ENCODE peak calls at places on chromosomes 11 and 22, in four cellular contexts. K is HCT116, X is A549, W is K562. C is an unnamed sample.

GRCh38 chr11:115153135-115153534 is 351.1 kb downstream of the CADM1 start:
- DNase-seq in K (no peak), X (no peak), W (no peak), C (no peak)

GRCh38 chr22:29266564-29267461 is 968 bp downstream of the RHBDD3 start:
- DNase-seq in K (no peak), X (no peak), W (peak), C (no peak)

GRCh38 chr11:23078289-23078971 is 218.2 kb upstream of the CCDC179 start:
- DNase-seq in K (no peak), X (no peak), W (no peak), C (no peak)

GRCh38 chr11:13663631-13664071 is 4.8 kb upstream of the FAR1 start:
- DNase-seq in K (no peak), X (no peak), W (no peak), C (no peak)

GRCh38 chr22:21766933-21767462 is 31.4 kb upstream of the YPEL1 start:
- DNase-seq in K (no peak), X (no peak), W (peak), C (no peak)

GRCh38 chr11:128463386-128463829 is 124.0 kb downstream of the ETS1 start:
- DNase-seq in K (no peak), X (no peak), W (no peak), C (no peak)

GRCh38 chr11:12765428-12765827 is 91.2 kb downstream of the TEAD1 start:
- DNase-seq in K (no peak), X (no peak), W (no peak), C (peak)

GRCh38 chr11:133072366-133072765 is 459.9 kb downstream of the OPCML start:
- DNase-seq in K (no peak), X (no peak), W (no peak), C (no peak)

GRCh38 chr22:28232231-28232630 is 313.2 kb upstream of the PITPNB start:
- DNase-seq in K (no peak), X (no peak), W (no peak), C (no peak)

GRCh38 chr11:45607995-45608394 is 57.4 kb downstream of the CHST1 start:
- DNase-seq in K (no peak), X (no peak), W (no peak), C (no peak)

GRCh38 chr11:125084761-125085231 is 21.7 kb downstream of the SLC37A2 start:
- DNase-seq in K (no peak), X (no peak), W (no peak), C (no peak)

GRCh38 chr11:92861641-92862040 is 107.8 kb upstream of the MTNR1B start:
- DNase-seq in K (no peak), X (no peak), W (no peak), C (peak)

GRCh38 chr11:108117746-108118371 is 3.5 kb upstream of the ACAT1 start:
- DNase-seq in K (peak), X (peak), W (peak), C (peak)

GRCh38 chr11:22656128-22656527 is 10.3 kb upstream of the GAS2 start:
- DNase-seq in K (no peak), X (no peak), W (no peak), C (no peak)

GRCh38 chr11:17642370-17642769 is 77.0 kb upstream of the MYOD1 start:
- DNase-seq in K (no peak), X (no peak), W (no peak), C (peak)

GRCh38 chr11:65043881-65044501 is 3.0 kb downstream of the SAC3D1 start:
- DNase-seq in K (no peak), X (no peak), W (peak), C (no peak)

GRCh38 chr11:60939828-60940227 is 12.1 kb downstream of the SLC15A3 start:
- DNase-seq in K (no peak), X (no peak), W (no peak), C (no peak)

GRCh38 chr11:5596611-5597201 is at the start of gene TRIM6:
- DNase-seq in K (no peak), X (peak), W (peak), C (no peak)

GRCh38 chr11:1485504-1485885 is 1.1 kb downstream of the MOB2 start:
- DNase-seq in K (no peak), X (no peak), W (no peak), C (no peak)

GRCh38 chr11:11579012-11579755 is 42.6 kb downstream of the GALNT18 start:
- DNase-seq in K (no peak), X (no peak), W (no peak), C (no peak)

GRCh38 chr11:66905631-66906030 is 48.8 kb downstream of the LRFN4 start:
- DNase-seq in K (no peak), X (no peak), W (no peak), C (no peak)

GRCh38 chr11:10348650-10349280 is 43.9 kb downstream of the ADM start:
- DNase-seq in K (no peak), X (no peak), W (no peak), C (no peak)

GRCh38 chr11:72989727-72990126 is 152.4 kb downstream of the FCHSD2 start:
- DNase-seq in K (no peak), X (no peak), W (no peak), C (no peak)

GRCh38 chr11:43582024-43582836 is 98.3 kb upstream of the HSD17B12 start:
- DNase-seq in K (no peak), X (no peak), W (no peak), C (no peak)

GRCh38 chr22:20418211-20418788 is 19.3 kb downstream of the SCARF2 start:
- DNase-seq in K (peak), X (peak), W (peak), C (peak)

GRCh38 chr11:82225502-82225901 is 508.2 kb downstream of the FAM181B start:
- DNase-seq in K (no peak), X (no peak), W (no peak), C (no peak)

GRCh38 chr11:68551223-68551622 is 90.7 kb downstream of the PPP6R3 start:
- DNase-seq in K (no peak), X (no peak), W (no peak), C (no peak)

GRCh38 chr11:85811624-85812023 is 683 bp upstream of the SYTL2 start:
- DNase-seq in K (no peak), X (no peak), W (no peak), C (no peak)

GRCh38 chr11:85809881-85810280 is 1.1 kb downstream of the SYTL2 start:
- DNase-seq in K (no peak), X (no peak), W (peak), C (no peak)

GRCh38 chr11:85810521-85810870 is 445 bp downstream of the SYTL2 start:
- DNase-seq in K (no peak), X (no peak), W (no peak), C (no peak)

GRCh38 chr11:85809191-85809590 is 1.8 kb downstream of the SYTL2 start:
- DNase-seq in K (no peak), X (no peak), W (peak), C (peak)

GRCh38 chr11:85810871-85811611 is at the start of gene SYTL2:
- DNase-seq in K (no peak), X (peak), W (peak), C (peak)
- H3K4me3 ChIP-seq in K (peak), X (peak), W (peak), C (peak)

DNA sequence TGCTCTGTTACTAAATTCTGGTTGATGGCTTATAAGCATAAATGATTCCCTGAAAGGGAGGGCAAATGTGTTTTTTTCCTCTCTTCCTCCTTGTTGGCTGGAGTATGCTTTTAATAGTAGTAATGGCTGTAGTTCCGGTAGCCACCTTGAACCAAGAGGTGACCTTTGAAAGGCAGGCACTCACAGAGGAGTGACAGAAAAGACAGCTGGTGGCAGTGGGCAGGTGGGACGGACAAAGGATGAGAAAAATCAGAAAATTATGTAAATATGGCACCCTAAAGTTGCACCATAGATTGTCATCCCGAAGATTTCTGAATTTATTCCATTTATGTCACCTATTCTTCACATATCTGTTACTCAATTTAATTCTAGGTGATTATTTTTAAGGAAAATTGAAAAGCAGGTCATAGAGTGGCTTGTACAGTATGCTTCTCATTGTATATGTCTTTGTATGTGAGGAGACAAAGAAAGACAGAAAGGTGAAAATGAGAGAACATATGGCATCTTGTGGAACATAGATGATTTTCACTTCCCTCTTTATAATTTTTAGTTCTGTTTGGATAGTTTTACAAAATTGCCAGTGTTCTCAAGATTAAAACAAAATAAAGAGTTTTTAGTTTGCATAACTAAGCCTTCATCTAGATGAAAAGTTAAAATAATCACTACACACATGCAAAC is 17.0 kb downstream of the CASP12 start:
- DNase-seq in K (no peak), X (no peak), W (no peak), C (no peak)
- H3K27ac ChIP-seq in K (no peak), X (no peak), W (no peak), C (no peak)

GRCh38 chr11:75141166-75141565 is 9.7 kb upstream of the SLCO2B1 start:
- DNase-seq in K (no peak), X (no peak), W (no peak), C (no peak)
- H3K4me2 ChIP-seq in K (peak), X (no peak), W (no peak), C (peak)

DNA sequence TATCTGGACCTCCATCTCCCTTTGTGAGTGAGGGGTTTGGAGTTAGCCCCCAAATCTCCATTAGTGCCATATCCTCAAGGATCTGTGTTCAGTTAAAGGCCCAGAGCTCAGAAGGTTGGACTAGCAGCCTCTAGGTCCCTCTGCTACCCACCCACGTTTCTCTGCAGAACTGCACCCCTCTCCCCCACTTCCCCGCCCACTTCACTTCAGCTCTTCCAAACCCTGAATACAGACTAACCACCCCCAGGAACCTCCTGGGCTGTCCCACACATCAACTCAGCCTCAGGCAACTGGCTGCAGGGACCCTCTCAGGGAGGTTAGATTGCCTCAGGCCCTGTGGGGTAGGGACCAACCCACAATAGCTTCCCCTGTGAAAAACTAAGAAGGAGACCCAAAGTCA is 854 bp downstream of the VPREB3 start:
- DNase-seq in K (no peak), X (no peak), W (no peak), C (peak)
- H3K4me3 ChIP-seq in K (no peak), X (no peak), W (no peak), C (peak)

DNA sequence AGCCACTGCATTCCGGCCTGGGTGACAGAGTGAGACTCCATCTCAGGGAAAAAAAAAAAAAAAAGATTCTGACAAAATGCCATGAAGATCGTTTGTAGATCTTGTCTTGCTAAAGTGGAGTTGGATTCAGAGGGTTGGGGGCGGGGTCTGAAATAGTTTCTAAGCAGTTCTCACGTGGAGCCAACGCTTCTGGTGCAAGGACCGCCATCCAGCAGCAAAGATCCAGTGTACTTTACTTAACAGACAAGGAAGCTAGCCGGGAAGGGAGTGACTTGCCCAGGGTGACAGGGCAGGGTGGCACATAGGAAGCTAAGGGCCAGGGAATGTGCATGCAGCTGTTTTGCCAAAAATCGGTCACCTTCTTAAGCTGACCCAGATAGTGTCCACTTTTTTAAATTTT is 27.4 kb downstream of the APOL1 start:
- DNase-seq in K (no peak), X (no peak), W (no peak), C (no peak)
- H3K27ac ChIP-seq in K (no peak), X (no peak), W (no peak), C (no peak)

C was measured in Karpas-422.